ENCODE peak calls at places on chromosomes 5 and 9, in ten cellular contexts. I is transverse colon, T is sigmoid colon, L is K562, C is Panc1, W is GM12878, U is HepG2, B is spleen, G is upper lobe of left lung, H is endothelial cell of umbilical vein. M is an unnamed sample.
A peak's percentile ranks its signal among the peaks of the same experiment; 100 is the strongest.

GRCh38 chr9:111743275-111743674 is 51.5 kb downstream of the SHOC1 start:
- DNase-seq in I (no peak), L (no peak), C (peak; percentile 89), B (no peak), G (no peak), U (peak; percentile 6), W (no peak), T (no peak), H (peak; percentile 21), M (no peak)

GRCh38 chr9:138102246-138103051 is 224.9 kb downstream of the CACNA1B start:
- DNase-seq in U (no peak), I (no peak), C (no peak), T (peak; percentile 57), G (peak; percentile 50), B (peak; percentile 58), W (no peak), H (no peak), L (no peak), M (peak; percentile 18)

GRCh38 chr9:69425402-69425801 is 100.4 kb downstream of the ENTREP1 start:
- DNase-seq in B (no peak), H (no peak), L (no peak), T (no peak), W (no peak), C (no peak), G (no peak), I (no peak), U (no peak), M (no peak)

GRCh38 chr5:31626604-31627234 is 12.2 kb upstream of the PDZD2 start:
- DNase-seq in T (no peak), B (no peak), C (no peak), G (no peak), L (no peak), H (no peak), U (no peak), I (no peak), W (no peak), M (no peak)

GRCh38 chr5:151298063-151298462 is 5.5 kb downstream of the SLC36A3 start:
- DNase-seq in W (peak; percentile 26), L (no peak), C (peak; percentile 41), I (no peak), T (no peak), G (no peak), H (peak; percentile 25), U (peak; percentile 68), B (no peak), M (no peak)

GRCh38 chr9:19127881-19128719 is 808 bp upstream of the PLIN2 start:
- DNase-seq in I (peak; percentile 31), G (peak; percentile 85), T (peak; percentile 72), C (no peak), U (no peak), W (no peak), H (peak; percentile 59), L (no peak), B (peak; percentile 85), M (peak; percentile 27)

GRCh38 chr5:54302267-54302687 is 8.1 kb downstream of the ARL15 start:
- DNase-seq in I (no peak), T (no peak), W (no peak), G (no peak), H (no peak), C (no peak), U (no peak), B (no peak), L (no peak), M (no peak)

GRCh38 chr5:133398646-133399081 is 213.7 kb downstream of the FSTL4 start:
- DNase-seq in C (no peak), G (no peak), H (no peak), T (no peak), L (no peak), U (no peak), I (no peak), B (no peak), W (peak; percentile 43), M (no peak)

GRCh38 chr9:132404228-132404881 is 2.3 kb downstream of the TTF1 start:
- DNase-seq in G (no peak), I (no peak), W (no peak), T (no peak), L (no peak), U (no peak), H (peak; percentile 42), B (no peak), C (no peak), M (no peak)

GRCh38 chr5:38316544-38317224 is 58.3 kb downstream of the EGFLAM start:
- DNase-seq in W (no peak), T (no peak), B (no peak), G (no peak), U (no peak), C (no peak), I (no peak), L (no peak), H (no peak), M (no peak)

GRCh38 chr9:112322701-112323377 is 10.6 kb downstream of the PTBP3 start:
- DNase-seq in G (no peak), T (no peak), W (no peak), B (no peak), L (no peak), U (no peak), I (no peak), C (no peak), H (no peak), M (no peak)

GRCh38 chr5:149963722-149964121 is 3.2 kb downstream of the SLC26A2 start:
- DNase-seq in H (no peak), W (no peak), I (peak; percentile 48), B (no peak), U (no peak), L (no peak), G (no peak), T (no peak), C (no peak), M (no peak)

GRCh38 chr5:157912621-157913325 is 53.8 kb upstream of the CLINT1 start:
- DNase-seq in G (no peak), L (no peak), T (no peak), I (peak; percentile 73), H (no peak), U (no peak), W (peak; percentile 43), C (no peak), B (no peak), M (peak; percentile 76)

GRCh38 chr5:73307645-73308346 is 134.8 kb downstream of the TMEM174 start:
- DNase-seq in T (no peak), W (no peak), C (no peak), I (no peak), U (no peak), L (no peak), H (no peak), B (no peak), G (no peak), M (no peak)

DNA sequence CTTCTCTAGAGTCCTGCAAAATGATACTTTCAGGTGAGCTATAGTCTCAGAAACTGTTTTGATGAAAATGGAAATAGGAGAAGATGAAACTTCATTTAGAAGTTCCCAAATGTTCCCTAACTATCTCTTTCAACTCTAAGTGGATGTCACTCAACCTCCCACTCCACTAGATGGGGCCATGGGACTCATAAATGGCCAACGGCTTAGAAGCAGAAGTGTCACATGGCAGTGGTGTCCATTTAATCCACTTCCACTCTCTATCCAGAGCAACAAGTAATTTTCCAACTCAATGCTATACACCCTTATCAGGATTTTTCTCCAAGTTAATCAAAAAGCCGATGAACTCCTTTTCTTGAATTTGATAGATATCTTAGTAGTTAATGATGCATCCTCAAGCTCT is 295.7 kb downstream of the EDIL3 start:
- DNase-seq in H (peak; percentile 16), T (no peak), I (no peak), L (no peak), C (no peak), B (no peak), G (no peak), U (peak; percentile 18), W (no peak), M (no peak)
- TF ChIP-seq CTCF in H (peak; percentile 25), T (no peak), I (no peak), L (no peak), C (peak; percentile 29), B (no peak), G (no peak), U (peak; percentile 43), W (peak; percentile 14), M (no peak)

DNA sequence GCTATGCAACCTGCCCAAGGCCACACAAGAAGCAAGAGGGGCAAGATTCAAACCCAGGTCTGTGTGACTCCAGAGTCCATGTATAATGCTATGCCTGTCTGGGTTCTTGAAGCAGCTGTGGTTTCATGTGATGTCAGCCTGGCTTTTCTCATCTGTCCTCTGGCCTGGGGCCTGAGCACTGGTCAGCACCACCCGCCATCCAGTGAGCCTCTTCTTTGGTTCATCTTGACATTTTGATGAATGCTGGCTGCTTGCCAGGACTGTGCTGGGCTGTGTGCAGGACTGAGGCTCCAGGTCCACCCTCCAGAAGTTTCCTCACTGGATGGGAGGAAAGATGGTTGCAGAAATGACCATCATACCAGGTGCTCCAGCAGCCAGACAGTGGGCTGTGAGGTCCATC is 61.5 kb downstream of the TSTD2 start:
- DNase-seq in L (no peak), I (no peak), H (no peak), T (peak; percentile 84), U (no peak), C (no peak), B (no peak), W (no peak), G (no peak), M (no peak)
- TF ChIP-seq POLR2AphosphoS5 in L (no peak), I (peak; percentile 83), H (no peak), T (peak; percentile 88), U (no peak), C (no peak), B (no peak), W (no peak), G (no peak), M (no peak)

DNA sequence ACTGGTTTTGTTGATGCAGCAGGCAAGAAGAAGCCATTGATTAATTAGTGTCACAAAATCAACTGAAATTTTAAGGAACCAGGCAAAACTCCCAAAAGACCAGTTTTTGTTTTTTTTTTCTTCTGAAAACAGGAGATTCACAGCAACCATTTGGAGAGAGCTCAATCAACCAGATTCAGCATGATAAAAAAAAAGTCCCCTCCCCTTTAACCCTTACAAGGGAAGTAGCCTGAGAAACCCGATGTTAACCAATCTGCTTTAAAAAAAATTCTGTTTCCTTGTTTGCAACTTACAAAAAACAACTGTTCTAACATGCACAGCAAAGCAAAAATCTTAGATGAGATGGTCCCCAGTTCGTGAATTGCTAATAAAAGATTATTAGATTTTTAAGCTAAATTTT is 59.7 kb downstream of the HMHB1 start:
- DNase-seq in B (no peak), U (no peak), W (no peak), I (no peak), H (no peak), G (no peak), C (no peak), L (no peak), T (no peak), M (no peak)
- H3K27ac ChIP-seq in B (no peak overlapping the region), U (no peak overlapping the region), W (no peak overlapping the region), I (no peak overlapping the region), H (no peak overlapping the region), G (no peak overlapping the region), C (no peak overlapping the region), L (no peak overlapping the region), T (no peak overlapping the region), M (no peak overlapping the region)

DNA sequence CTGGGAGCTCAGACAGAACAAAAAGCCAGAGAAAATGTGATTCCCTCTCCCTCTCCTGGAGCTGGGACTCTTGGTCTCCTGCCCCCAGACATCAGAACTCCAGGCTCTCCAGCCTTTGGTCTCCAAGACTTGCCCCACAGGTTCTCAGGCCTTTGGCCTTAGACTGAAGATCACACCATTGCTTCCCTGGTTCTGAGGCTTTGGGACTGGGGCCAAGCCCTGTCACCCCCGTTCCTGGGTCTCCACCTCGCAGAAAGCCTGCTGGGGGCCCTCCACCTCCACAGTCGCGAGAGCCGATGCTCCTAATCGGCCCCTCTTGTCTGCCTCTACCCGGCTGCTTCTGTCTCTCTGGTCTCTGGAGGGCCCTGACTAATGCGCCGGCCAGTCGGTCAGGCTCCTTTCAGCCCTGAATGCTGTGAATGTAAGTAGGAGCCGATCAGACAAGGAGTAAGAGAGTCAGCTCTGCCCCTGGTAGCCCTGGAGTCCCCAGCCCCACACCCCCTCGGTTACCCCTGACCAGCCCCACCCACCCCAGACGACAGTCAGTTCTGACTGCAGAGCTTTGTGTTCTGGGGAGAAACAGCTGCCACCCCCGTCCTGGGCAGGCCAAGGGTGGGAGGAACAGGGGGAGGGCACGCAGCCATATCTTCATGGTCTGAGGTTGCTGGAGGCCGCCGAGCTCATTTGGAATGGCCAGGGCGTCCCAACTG is 57.5 kb downstream of the VAV2 start:
- DNase-seq in T (no peak), C (no peak), W (no peak), H (no peak), L (no peak), I (no peak), U (no peak), G (no peak), B (no peak), M (no peak)
- TF ChIP-seq CTCF in T (no peak), C (no peak), W (no peak), H (no peak), L (no peak), I (no peak), U (no peak), G (no peak), B (no peak), M (no peak)

M was measured in stomach.